ENCODE peak calls at places on chromosomes 4 and X, in ten cellular contexts. Q, B, F, K, V, E, T, U, D and A are unnamed samples.

GRCh38 chr4:137531951-137532868 is at the start of gene PCDH18:
- DNase-seq in F (peak; percentile 97), Q (no peak), K (peak; percentile 68), E (peak; percentile 89), V (peak; percentile 55), U (peak; percentile 97), D (peak; percentile 99), B (no peak), T (peak; percentile 20), A (peak; percentile 12)

GRCh38 chrX:107324493-107325310 is 118.3 kb downstream of the DNAAF6 start:
- DNase-seq in E (peak; percentile 85), U (peak; percentile 62), Q (no peak), V (peak; percentile 10), F (peak; percentile 14), K (peak; percentile 53), T (peak; percentile 80), B (peak; percentile 14), D (peak; percentile 31), A (peak; percentile 18)

GRCh38 chrX:104122829-104123228 is 10.5 kb downstream of the ZCCHC18 start:
- DNase-seq in T (no peak), K (no peak), D (no peak), F (no peak), V (no peak), E (no peak), B (no peak), Q (no peak), U (no peak), A (no peak)

GRCh38 chrX:76127341-76127740 is 45.5 kb upstream of the PBDC1 start:
- DNase-seq in F (no peak), Q (no peak), B (no peak), D (no peak), V (no peak), E (peak; percentile 12), U (no peak), T (no peak), K (no peak), A (no peak)

GRCh38 chrX:25084446-25084845 is 68.7 kb upstream of the ARX start:
- DNase-seq in K (no peak), V (no peak), B (no peak), U (no peak), E (no peak), F (no peak), T (no peak), D (no peak), Q (no peak), A (no peak)

GRCh38 chrX:11462136-11462535 is 168.9 kb downstream of the AMELX start:
- DNase-seq in D (no peak), K (no peak), F (no peak), T (no peak), B (no peak), U (no peak), V (no peak), Q (no peak), E (peak; percentile 11), A (no peak)

GRCh38 chr4:7186081-7186480 is 6.3 kb upstream of the SORCS2 start:
- DNase-seq in V (no peak), F (no peak), T (no peak), K (no peak), B (no peak), U (no peak), D (no peak), Q (no peak), E (peak; percentile 44), A (peak; percentile 54)

GRCh38 chr4:154559141-154559841 is 3.5 kb upstream of the FGB start:
- DNase-seq in Q (no peak), V (peak; percentile 68), D (peak; percentile 63), T (no peak), E (peak; percentile 80), B (peak; percentile 18), K (no peak), U (no peak), F (peak; percentile 63), A (peak; percentile 47)

GRCh38 chr4:6334203-6334887 is 64.7 kb downstream of the WFS1 start:
- DNase-seq in D (no peak), V (no peak), F (no peak), T (no peak), E (no peak), U (no peak), B (no peak), Q (no peak), K (no peak), A (no peak)

GRCh38 chr4:80407246-80407645 is 71.7 kb downstream of the CFAP299 start:
- DNase-seq in D (peak; percentile 17), E (no peak), B (no peak), V (no peak), F (peak; percentile 87), Q (no peak), K (no peak), U (no peak), T (no peak), A (no peak)

GRCh38 chrX:34956915-34957314 is 14.3 kb downstream of the FAM47B start:
- DNase-seq in D (peak; percentile 42), U (no peak), Q (no peak), F (peak; percentile 40), K (no peak), V (peak; percentile 66), E (no peak), T (no peak), B (no peak), A (no peak)

GRCh38 chr4:149823770-149824221 is 8.2 kb upstream of the IQCM start:
- DNase-seq in K (no peak), F (peak; percentile 87), V (peak; percentile 94), B (no peak), Q (no peak), T (no peak), U (no peak), E (no peak), D (peak; percentile 50), A (no peak)

GRCh38 chr4:174273960-174274359 is 9.5 kb downstream of the FBXO8 start:
- DNase-seq in E (no peak), V (no peak), T (no peak), U (no peak), K (no peak), B (no peak), D (no peak), F (no peak), Q (no peak), A (no peak)

GRCh38 chr4:172865531-172866127 is 303.0 kb upstream of the GALNT7 start:
- DNase-seq in K (no peak), U (no peak), D (no peak), Q (no peak), V (no peak), E (no peak), F (no peak), T (no peak), B (no peak), A (no peak)

GRCh38 chrX:150623583-150623982 is 55.2 kb downstream of the MTM1 start:
- DNase-seq in U (no peak), B (no peak), F (no peak), E (no peak), V (no peak), K (no peak), Q (no peak), T (no peak), D (no peak), A (no peak)

GRCh38 chr4:61425315-61425714 is 225.2 kb downstream of the ADGRL3 start:
- DNase-seq in F (no peak), D (no peak), T (no peak), Q (peak; percentile 69), B (no peak), E (no peak), K (no peak), V (peak; percentile 99), U (no peak), A (no peak)

DNA sequence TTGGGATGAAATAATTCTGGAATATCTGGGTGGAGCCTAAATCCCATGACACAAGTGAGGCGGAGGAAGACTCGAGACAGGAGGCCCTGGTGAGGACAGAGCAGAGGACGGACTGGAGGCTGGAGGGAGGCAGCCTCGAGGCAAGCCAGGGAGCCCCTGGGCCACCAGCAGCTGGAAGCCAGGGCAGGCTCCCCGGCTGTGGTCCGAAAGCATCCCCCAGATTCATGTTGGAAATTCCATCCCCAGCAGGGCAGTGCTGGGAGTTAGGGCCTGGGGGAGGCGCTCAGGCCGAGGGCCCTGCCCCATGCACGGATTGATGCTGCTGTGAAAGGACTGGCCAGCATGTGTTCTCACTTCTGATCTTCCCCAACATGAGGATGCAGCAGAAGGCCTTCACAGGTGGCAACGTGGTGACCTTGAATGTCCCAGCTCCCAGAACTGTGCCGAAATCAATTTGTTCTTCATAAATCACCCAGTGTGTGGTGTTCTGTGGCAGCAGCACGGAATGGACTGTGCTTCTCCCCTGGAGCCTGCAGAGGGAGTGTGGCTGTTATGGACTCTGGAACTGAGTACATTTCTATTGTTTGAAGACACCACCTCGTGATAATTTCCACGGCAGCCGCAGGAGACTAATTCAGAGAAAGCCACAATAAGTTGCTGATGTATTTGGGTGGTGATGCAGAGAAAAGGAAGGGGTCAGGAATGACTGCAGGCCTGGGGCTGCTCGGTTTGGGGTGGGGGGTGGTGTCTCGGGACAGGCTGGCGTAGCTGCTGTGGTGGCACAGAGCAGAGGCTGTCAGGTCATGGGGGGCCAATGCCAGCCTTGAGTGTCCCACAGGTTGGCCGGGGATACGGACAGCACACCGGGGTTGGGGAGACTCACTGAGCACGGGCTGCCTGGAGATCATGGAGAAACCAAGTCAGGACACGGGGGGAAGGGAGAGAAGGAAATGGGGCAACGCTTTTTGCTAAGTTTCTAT is 56.9 kb downstream of the PCGF3 start:
- DNase-seq in B (no peak), K (no peak), Q (no peak), V (no peak), E (peak; percentile 55), D (peak; percentile 39), T (no peak), F (peak; percentile 43), U (no peak), A (no peak)
- TF ChIP-seq CTCF in B (no peak), K (peak; percentile 48), Q (peak; percentile 13), V (peak; percentile 11), E (peak; percentile 38), D (peak; percentile 35), T (peak; percentile 54), F (peak; percentile 64), U (no peak), A (no peak)

DNA sequence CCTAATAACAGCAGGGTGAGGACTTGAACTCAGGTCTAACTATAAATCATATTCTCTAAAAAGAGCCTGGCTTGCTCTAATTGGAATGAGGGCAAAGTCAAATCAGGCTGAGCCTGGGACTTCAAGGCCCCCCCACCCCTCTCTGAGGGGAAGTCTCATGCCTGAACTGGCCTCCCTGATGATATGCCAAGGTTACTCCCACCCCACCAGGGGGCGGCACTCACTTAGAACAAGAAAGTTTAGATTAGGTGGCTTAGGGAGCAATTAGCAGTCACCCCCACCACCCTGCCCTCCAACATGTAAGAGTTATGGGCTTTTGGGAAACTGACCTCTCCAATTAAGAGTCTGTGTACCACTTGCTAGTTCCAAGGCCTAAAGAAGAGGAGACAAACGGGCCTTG is 2.7 kb downstream of the FOXO4 start:
- DNase-seq in D (peak; percentile 63), B (no peak), F (peak; percentile 29), E (peak; percentile 63), U (peak; percentile 47), K (peak; percentile 15), V (peak; percentile 13), Q (no peak), T (no peak), A (peak; percentile 59)
- TF ChIP-seq CTCF in D (peak; percentile 40), B (peak; percentile 73), F (peak; percentile 45), E (peak; percentile 41), U (peak; percentile 39), K (peak; percentile 54), V (peak; percentile 34), Q (peak; percentile 32), T (peak; percentile 41), A (peak; percentile 51)

GRCh38 chr4:71907782-71908181 is 123.9 kb upstream of the GC start:
- DNase-seq in B (no peak), Q (no peak), U (no peak), D (no peak), F (no peak), K (no peak), E (peak; percentile 30), V (peak; percentile 11), T (no peak), A (peak; percentile 7)
- TF ChIP-seq CTCF in B (peak; percentile 7), Q (no peak), U (no peak), D (no peak), F (no peak), K (no peak), E (no peak), V (no peak), T (no peak), A (no peak)

GRCh38 chr4:26815686-26816085 is 45.0 kb upstream of the STIM2 start:
- DNase-seq in B (no peak), D (no peak), K (peak; percentile 41), E (no peak), U (no peak), F (no peak), T (no peak), Q (no peak), V (no peak), A (no peak)
- TF ChIP-seq CTCF in B (no peak), D (no peak), K (no peak), E (no peak), U (no peak), F (no peak), T (no peak), Q (no peak), V (no peak), A (no peak)